ENCODE peak calls at places on chromosomes 3 and 15, in ten cellular contexts. N is BJ, T is neural progenitor cell, W is astrocyte of the spinal cord, A is MCF 10A, P is heart right ventricle, V is thoracic aorta, U is esophagus squamous epithelium, J is AG09309, D is AG09319. S is an unnamed sample.
A peak's percentile ranks its signal among the peaks of the same experiment; 100 is the strongest.

GRCh38 chr3:65716372-65716771 is 322.3 kb downstream of the MAGI1 start:
- DNase-seq in N (no peak), T (peak; percentile 12), W (no peak), A (no peak), P (no peak), V (no peak), U (no peak), J (no peak), D (no peak), S (no peak)

GRCh38 chr15:34869110-34869509 is 73.8 kb upstream of the ACTC1 start:
- DNase-seq in N (no peak), T (no peak), W (no peak), A (no peak), P (no peak), V (no peak), U (no peak), J (no peak), D (no peak), S (no peak)

GRCh38 chr15:31263751-31264533 is 62.7 kb upstream of the KLF13 start:
- DNase-seq in N (no peak), T (peak; percentile 1), W (no peak), A (peak; percentile 87), P (peak; percentile 78), V (no peak), U (peak; percentile 48), J (no peak), D (no peak), S (no peak)

GRCh38 chr15:38169982-38170381 is 82.7 kb upstream of the SPRED1 start:
- DNase-seq in N (peak; percentile 18), T (no peak), W (no peak), A (peak; percentile 8), P (no peak), V (no peak), U (no peak), J (peak; percentile 72), D (peak; percentile 57), S (peak; percentile 17)

GRCh38 chr3:36907911-36908646 is 36.8 kb downstream of the TRANK1 start:
- DNase-seq in N (no peak), T (no peak), W (peak; percentile 71), A (peak; percentile 71), P (peak; percentile 33), V (no peak), U (no peak), J (no peak), D (no peak), S (peak; percentile 15)

GRCh38 chr15:58517682-58518525 is 86.1 kb downstream of the LIPC start:
- DNase-seq in N (no peak), T (no peak), W (no peak), A (no peak), P (no peak), V (no peak), U (no peak), J (no peak), D (no peak), S (no peak)

GRCh38 chr3:15291589-15292541 is 40.5 kb downstream of the SH3BP5 start:
- DNase-seq in N (no peak), T (no peak), W (no peak), A (no peak), P (no peak), V (no peak), U (no peak), J (no peak), D (no peak), S (no peak)

GRCh38 chr3:10530241-10530640 is 24.9 kb upstream of the ATP2B2 start:
- DNase-seq in N (no peak), T (no peak), W (no peak), A (no peak), P (no peak), V (no peak), U (no peak), J (no peak), D (no peak), S (no peak)

GRCh38 chr3:132593950-132594328 is 3.1 kb upstream of the ACKR4 start:
- DNase-seq in N (peak; percentile 66), T (no peak), W (peak; percentile 68), A (peak; percentile 63), P (no peak), V (no peak), U (no peak), J (no peak), D (no peak), S (peak; percentile 78)

GRCh38 chr3:160739079-160739478 is 17.0 kb upstream of the PPM1L start:
- DNase-seq in N (no peak), T (no peak), W (no peak), A (peak; percentile 81), P (peak; percentile 25), V (no peak), U (no peak), J (no peak), D (no peak), S (no peak)

DNA sequence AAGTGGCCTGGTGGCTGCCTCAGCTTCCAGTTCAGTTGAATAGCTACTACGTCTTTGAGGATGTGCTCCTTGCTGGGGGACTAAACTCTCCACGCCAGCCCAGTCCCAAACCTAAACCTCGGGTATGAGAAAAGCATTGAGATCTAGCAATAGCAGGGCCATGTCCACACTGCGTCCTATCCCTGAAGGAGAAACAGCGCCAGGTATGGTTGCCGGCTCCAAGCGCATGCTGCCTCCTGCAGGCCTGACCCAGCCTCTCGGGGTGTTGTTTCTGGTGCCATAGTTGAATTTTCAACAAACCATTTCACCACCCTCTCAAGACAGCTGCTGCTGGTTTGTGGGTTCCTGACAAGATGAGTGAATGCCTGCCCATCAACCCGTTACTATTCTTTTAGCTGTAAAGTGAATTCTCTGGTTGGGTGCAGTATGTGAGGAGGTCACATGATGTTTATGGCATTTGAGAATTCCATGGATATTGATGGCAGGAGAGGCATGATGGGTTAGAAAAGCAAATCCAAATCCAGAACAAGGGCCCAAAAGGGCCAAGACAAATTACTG is 13.0 kb upstream of the SLC28A1 start:
- DNase-seq in N (no peak), T (no peak), W (no peak), A (no peak), P (no peak), V (no peak), U (no peak), J (no peak), D (no peak), S (no peak)
- TF ChIP-seq CTCF in N (no peak), T (peak; percentile 28), W (peak; percentile 1), A (no peak), P (no peak), V (no peak), U (no peak), J (no peak), D (no peak), S (no peak)

GRCh38 chr3:58494107-58494506 is 2.2 kb downstream of the KCTD6 start:
- DNase-seq in N (no peak), T (no peak), W (no peak), A (no peak), P (no peak), V (no peak), U (no peak), J (no peak), D (no peak), S (no peak)
- TF ChIP-seq CTCF in N (no peak), T (no peak), W (no peak), A (no peak), P (no peak), V (no peak), U (no peak), J (no peak), D (no peak), S (no peak)

GRCh38 chr3:143764840-143765239 is 83.4 kb downstream of the SLC9A9 start:
- DNase-seq in N (no peak), T (no peak), W (no peak), A (no peak), P (no peak), V (no peak), U (no peak), J (no peak), D (no peak), S (no peak)

GRCh38 chr3:143769663-143770062 is 78.6 kb downstream of the SLC9A9 start:
- DNase-seq in N (no peak), T (no peak), W (peak; percentile 46), A (peak; percentile 30), P (no peak), V (no peak), U (no peak), J (peak; percentile 61), D (peak; percentile 44), S (no peak)

GRCh38 chr3:143757691-143758090 is 90.6 kb downstream of the SLC9A9 start:
- DNase-seq in N (no peak), T (no peak), W (no peak), A (no peak), P (no peak), V (no peak), U (no peak), J (no peak), D (no peak), S (no peak)

GRCh38 chr3:143763568-143764162 is 84.6 kb downstream of the SLC9A9 start:
- DNase-seq in N (no peak), T (peak; percentile 23), W (peak; percentile 36), A (peak; percentile 44), P (no peak), V (no peak), U (no peak), J (no peak), D (no peak), S (no peak)
- TF ChIP-seq CTCF in N (peak; percentile 30), T (peak; percentile 66), W (peak; percentile 48), A (peak; percentile 54), P (peak; percentile 41), V (no peak), U (no peak), J (peak; percentile 46), D (peak; percentile 43), S (peak; percentile 51)

GRCh38 chr3:109050591-109051167 is 67.3 kb downstream of the MORC1 start:
- DNase-seq in N (no peak), T (peak; percentile 16), W (peak; percentile 16), A (peak; percentile 59), P (no peak), V (no peak), U (no peak), J (no peak), D (no peak), S (no peak)
- TF ChIP-seq CTCF in N (peak; percentile 46), T (peak; percentile 70), W (peak; percentile 62), A (peak; percentile 18), P (peak; percentile 49), V (no peak), U (no peak), J (peak; percentile 33), D (peak; percentile 20), S (peak; percentile 70)

S was measured in HFFc6.